ENCODE peak calls at places on chromosomes 6 and 20, in nine cellular contexts. One of them, this sample, is unnamed.

GRCh38 chr6:62150048-62150663 is 135.9 kb downstream of the KHDRBS2 start:
- DNase-seq in heart left ventricle: no peak
- DNase-seq in brain microvascular endothelial cell: peak; percentile 1
- DNase-seq in NCI-H2029 treated with DMSO at 0.1 percent for 48 hours: no peak
- DNase-seq in aorta: no peak
- DNase-seq in stimulated activated naive CD4-positive, alpha-beta T cell: no peak
- DNase-seq in NCI-H1105 treated with DMSO at 0.1 percent for 48 hours: peak; percentile 30
- DNase-seq in progenitor cell of endocrine pancreas: no peak
- DNase-seq in head of caudate nucleus: peak; percentile 28
- DNase-seq in this sample: no peak

GRCh38 chr6:81744136-81744535 is 8.3 kb downstream of the TENT5A start:
- DNase-seq in heart left ventricle: no peak
- DNase-seq in brain microvascular endothelial cell: no peak
- DNase-seq in NCI-H2029 treated with DMSO at 0.1 percent for 48 hours: no peak
- DNase-seq in aorta: no peak
- DNase-seq in stimulated activated naive CD4-positive, alpha-beta T cell: no peak
- DNase-seq in NCI-H1105 treated with DMSO at 0.1 percent for 48 hours: no peak
- DNase-seq in progenitor cell of endocrine pancreas: no peak
- DNase-seq in head of caudate nucleus: no peak
- DNase-seq in this sample: no peak

GRCh38 chr6:24630861-24631505 is 15.0 kb downstream of the KIAA0319 start:
- DNase-seq in heart left ventricle: no peak
- DNase-seq in brain microvascular endothelial cell: no peak
- DNase-seq in NCI-H2029 treated with DMSO at 0.1 percent for 48 hours: no peak
- DNase-seq in aorta: no peak
- DNase-seq in stimulated activated naive CD4-positive, alpha-beta T cell: no peak
- DNase-seq in NCI-H1105 treated with DMSO at 0.1 percent for 48 hours: no peak
- DNase-seq in progenitor cell of endocrine pancreas: no peak
- DNase-seq in head of caudate nucleus: no peak
- DNase-seq in this sample: no peak

GRCh38 chr20:7196481-7196880 is 429.0 kb downstream of the BMP2 start:
- DNase-seq in heart left ventricle: no peak
- DNase-seq in brain microvascular endothelial cell: no peak
- DNase-seq in NCI-H2029 treated with DMSO at 0.1 percent for 48 hours: no peak
- DNase-seq in aorta: no peak
- DNase-seq in stimulated activated naive CD4-positive, alpha-beta T cell: no peak
- DNase-seq in NCI-H1105 treated with DMSO at 0.1 percent for 48 hours: no peak
- DNase-seq in progenitor cell of endocrine pancreas: no peak
- DNase-seq in head of caudate nucleus: no peak
- DNase-seq in this sample: no peak

GRCh38 chr6:33861722-33862121 is 57.9 kb upstream of the MLN start:
- DNase-seq in heart left ventricle: peak; percentile 12
- DNase-seq in brain microvascular endothelial cell: no peak
- DNase-seq in NCI-H2029 treated with DMSO at 0.1 percent for 48 hours: peak; percentile 93
- DNase-seq in aorta: no peak
- DNase-seq in stimulated activated naive CD4-positive, alpha-beta T cell: no peak
- DNase-seq in NCI-H1105 treated with DMSO at 0.1 percent for 48 hours: no peak
- DNase-seq in progenitor cell of endocrine pancreas: no peak
- DNase-seq in head of caudate nucleus: no peak
- DNase-seq in this sample: no peak

GRCh38 chr6:53833147-53833546 is 38.3 kb downstream of the LRRC1 start:
- DNase-seq in heart left ventricle: no peak
- DNase-seq in brain microvascular endothelial cell: no peak
- DNase-seq in NCI-H2029 treated with DMSO at 0.1 percent for 48 hours: no peak
- DNase-seq in aorta: no peak
- DNase-seq in stimulated activated naive CD4-positive, alpha-beta T cell: no peak
- DNase-seq in NCI-H1105 treated with DMSO at 0.1 percent for 48 hours: no peak
- DNase-seq in progenitor cell of endocrine pancreas: no peak
- DNase-seq in head of caudate nucleus: no peak
- DNase-seq in this sample: no peak

GRCh38 chr6:70369332-70369950 is 43.9 kb upstream of the FAM135A start:
- DNase-seq in heart left ventricle: no peak
- DNase-seq in brain microvascular endothelial cell: peak; percentile 61
- DNase-seq in NCI-H2029 treated with DMSO at 0.1 percent for 48 hours: peak; percentile 50
- DNase-seq in aorta: peak; percentile 66
- DNase-seq in stimulated activated naive CD4-positive, alpha-beta T cell: peak; percentile 20
- DNase-seq in NCI-H1105 treated with DMSO at 0.1 percent for 48 hours: peak; percentile 73
- DNase-seq in progenitor cell of endocrine pancreas: peak; percentile 39
- DNase-seq in head of caudate nucleus: peak; percentile 60
- DNase-seq in this sample: no peak

GRCh38 chr6:13907614-13908215 is 17.0 kb upstream of the RNF182 start:
- DNase-seq in heart left ventricle: no peak
- DNase-seq in brain microvascular endothelial cell: no peak
- DNase-seq in NCI-H2029 treated with DMSO at 0.1 percent for 48 hours: no peak
- DNase-seq in aorta: no peak
- DNase-seq in stimulated activated naive CD4-positive, alpha-beta T cell: no peak
- DNase-seq in NCI-H1105 treated with DMSO at 0.1 percent for 48 hours: no peak
- DNase-seq in progenitor cell of endocrine pancreas: no peak
- DNase-seq in head of caudate nucleus: no peak
- DNase-seq in this sample: no peak

GRCh38 chr20:30485331-30486102 is 771.9 kb upstream of the DEFB115 start:
- DNase-seq in heart left ventricle: no peak
- DNase-seq in brain microvascular endothelial cell: no peak
- DNase-seq in NCI-H2029 treated with DMSO at 0.1 percent for 48 hours: no peak
- DNase-seq in aorta: no peak
- DNase-seq in stimulated activated naive CD4-positive, alpha-beta T cell: no peak
- DNase-seq in NCI-H1105 treated with DMSO at 0.1 percent for 48 hours: no peak
- DNase-seq in progenitor cell of endocrine pancreas: no peak
- DNase-seq in head of caudate nucleus: no peak
- DNase-seq in this sample: no peak

GRCh38 chr6:47655719-47656595 is 42.4 kb upstream of the ADGRF4 start:
- DNase-seq in heart left ventricle: no peak
- DNase-seq in brain microvascular endothelial cell: no peak
- DNase-seq in NCI-H2029 treated with DMSO at 0.1 percent for 48 hours: no peak
- DNase-seq in aorta: no peak
- DNase-seq in stimulated activated naive CD4-positive, alpha-beta T cell: no peak
- DNase-seq in NCI-H1105 treated with DMSO at 0.1 percent for 48 hours: no peak
- DNase-seq in progenitor cell of endocrine pancreas: no peak
- DNase-seq in head of caudate nucleus: no peak
- DNase-seq in this sample: no peak

GRCh38 chr20:17651761-17652388 is 30.2 kb downstream of the RRBP1 start:
- DNase-seq in heart left ventricle: no peak
- DNase-seq in brain microvascular endothelial cell: no peak
- DNase-seq in NCI-H2029 treated with DMSO at 0.1 percent for 48 hours: peak; percentile 8
- DNase-seq in aorta: no peak
- DNase-seq in stimulated activated naive CD4-positive, alpha-beta T cell: no peak
- DNase-seq in NCI-H1105 treated with DMSO at 0.1 percent for 48 hours: peak; percentile 28
- DNase-seq in progenitor cell of endocrine pancreas: no peak
- DNase-seq in head of caudate nucleus: no peak
- DNase-seq in this sample: no peak

GRCh38 chr6:89287351-89288028 is 27.6 kb downstream of the GABRR2 start:
- DNase-seq in heart left ventricle: no peak
- DNase-seq in brain microvascular endothelial cell: no peak
- DNase-seq in NCI-H2029 treated with DMSO at 0.1 percent for 48 hours: no peak
- DNase-seq in aorta: no peak
- DNase-seq in stimulated activated naive CD4-positive, alpha-beta T cell: no peak
- DNase-seq in NCI-H1105 treated with DMSO at 0.1 percent for 48 hours: no peak
- DNase-seq in progenitor cell of endocrine pancreas: no peak
- DNase-seq in head of caudate nucleus: no peak
- DNase-seq in this sample: no peak

This sample was measured in GM18507.